ENCODE peak calls at places on chromosomes 7 and 10, in four cellular contexts. One of them, this sample, is unnamed.

GRCh38 chr10:114767101-114767588 is 54.4 kb upstream of the FHIP2A start:
- DNase-seq in HepG2: no peak
- DNase-seq in GM12878: no peak
- DNase-seq in K562: no peak
- DNase-seq in this sample: peak; percentile 74

GRCh38 chr7:151669762-151670161 is 150.1 kb upstream of the RHEB start:
- DNase-seq in GM12878: no peak
- DNase-seq in K562: no peak
- DNase-seq in HepG2: no peak
- DNase-seq in this sample: no peak

GRCh38 chr7:29337628-29338116 is 143.1 kb downstream of the CHN2 start:
- DNase-seq in GM12878: no peak
- DNase-seq in K562: no peak
- DNase-seq in HepG2: no peak
- DNase-seq in this sample: no peak

GRCh38 chr7:114922652-114923402 is 933 bp downstream of the MDFIC start:
- DNase-seq in K562: no peak
- DNase-seq in HepG2: no peak
- DNase-seq in GM12878: no peak
- DNase-seq in this sample: peak; percentile 77

GRCh38 chr7:42527004-42527403 is 290.0 kb upstream of the GLI3 start:
- DNase-seq in K562: no peak
- DNase-seq in GM12878: no peak
- DNase-seq in HepG2: no peak
- DNase-seq in this sample: no peak

GRCh38 chr10:93357680-93358079 is 124.5 kb downstream of the MYOF start:
- DNase-seq in GM12878: no peak
- DNase-seq in K562: peak; percentile 26
- DNase-seq in HepG2: peak; percentile 43
- DNase-seq in this sample: peak; percentile 32

GRCh38 chr7:78787854-78788253 is 665.6 kb downstream of the MAGI2 start:
- DNase-seq in K562: no peak
- DNase-seq in GM12878: no peak
- DNase-seq in HepG2: no peak
- DNase-seq in this sample: no peak

GRCh38 chr10:120691623-120692022 is 159.5 kb upstream of the WDR11 start:
- DNase-seq in K562: no peak
- DNase-seq in HepG2: no peak
- DNase-seq in GM12878: no peak
- DNase-seq in this sample: no peak

GRCh38 chr7:106813705-106814305 is 51.3 kb upstream of the PIK3CG start:
- DNase-seq in GM12878: no peak
- DNase-seq in HepG2: no peak
- DNase-seq in K562: no peak
- DNase-seq in this sample: peak; percentile 50

GRCh38 chr7:143126146-143126545 is 5.7 kb upstream of the PIP start:
- DNase-seq in HepG2: no peak
- DNase-seq in K562: no peak
- DNase-seq in GM12878: no peak
- DNase-seq in this sample: no peak

GRCh38 chr10:113528876-113529275 is 24.0 kb upstream of the HABP2 start:
- DNase-seq in GM12878: no peak
- DNase-seq in K562: no peak
- DNase-seq in HepG2: no peak
- DNase-seq in this sample: no peak

GRCh38 chr7:81484266-81484665 is 285.6 kb downstream of the HGF start:
- DNase-seq in HepG2: peak; percentile 4
- DNase-seq in K562: no peak
- DNase-seq in GM12878: no peak
- DNase-seq in this sample: peak; percentile 86

GRCh38 chr10:26389533-26389932 is 48.6 kb upstream of the APBB1IP start:
- DNase-seq in GM12878: no peak
- DNase-seq in HepG2: no peak
- DNase-seq in K562: no peak
- DNase-seq in this sample: no peak

GRCh38 chr10:89515031-89515841 is 20.2 kb downstream of the SLC16A12 start:
- DNase-seq in HepG2: no peak
- DNase-seq in K562: no peak
- DNase-seq in GM12878: no peak
- DNase-seq in this sample: peak; percentile 100

GRCh38 chr10:77887631-77888355 is 38.8 kb downstream of the DLG5 start:
- DNase-seq in K562: no peak
- DNase-seq in HepG2: peak; percentile 89
- DNase-seq in GM12878: no peak
- DNase-seq in this sample: no peak

GRCh38 chr7:122219253-122219865 is 75.3 kb upstream of the AASS start:
- DNase-seq in HepG2: peak; percentile 13
- DNase-seq in GM12878: no peak
- DNase-seq in K562: no peak
- DNase-seq in this sample: peak; percentile 26

GRCh38 chr10:74863508-74863907 is 37.1 kb downstream of the KAT6B start:
- DNase-seq in HepG2: no peak
- DNase-seq in GM12878: no peak
- DNase-seq in K562: no peak
- DNase-seq in this sample: no peak

GRCh38 chr7:157712666-157713235 is 375.9 kb downstream of the DNAJB6 start:
- DNase-seq in K562: no peak
- DNase-seq in GM12878: no peak
- DNase-seq in HepG2: no peak
- DNase-seq in this sample: no peak

GRCh38 chr10:11851910-11852309 is 28.8 kb downstream of the PROSER2 start:
- DNase-seq in K562: no peak
- DNase-seq in GM12878: no peak
- DNase-seq in HepG2: no peak
- DNase-seq in this sample: no peak

GRCh38 chr7:123748171-123748733 is 551 bp downstream of the WASL start:
- DNase-seq in K562: peak; percentile 79
- DNase-seq in GM12878: no peak
- DNase-seq in HepG2: no peak
- DNase-seq in this sample: peak; percentile 28

GRCh38 chr7:146235210-146235609 is 118.6 kb downstream of the CNTNAP2 start:
- DNase-seq in GM12878: no peak
- DNase-seq in K562: no peak
- DNase-seq in HepG2: no peak
- DNase-seq in this sample: no peak

GRCh38 chr7:155733582-155734444 is 78.5 kb downstream of the SHH start:
- DNase-seq in GM12878: no peak
- DNase-seq in K562: no peak
- DNase-seq in HepG2: no peak
- DNase-seq in this sample: no peak

GRCh38 chr10:62804384-62805138 is at the start of gene ADO:
- DNase-seq in K562: peak; percentile 93
- DNase-seq in HepG2: peak; percentile 73
- DNase-seq in GM12878: peak; percentile 59
- DNase-seq in this sample: peak; percentile 79

GRCh38 chr7:129368389-129368986 is 65.7 kb upstream of the STRIP2 start:
- DNase-seq in GM12878: peak; percentile 55
- DNase-seq in K562: no peak
- DNase-seq in HepG2: no peak
- DNase-seq in this sample: no peak

GRCh38 chr7:148652773-148653172 is 45.9 kb upstream of the CUL1 start:
- DNase-seq in GM12878: no peak
- DNase-seq in K562: no peak
- DNase-seq in HepG2: no peak
- DNase-seq in this sample: no peak

GRCh38 chr10:119296703-119297102 is 89.3 kb downstream of the GRK5 start:
- DNase-seq in HepG2: no peak
- DNase-seq in GM12878: no peak
- DNase-seq in K562: no peak
- DNase-seq in this sample: peak; percentile 54

GRCh38 chr7:1466524-1467271 is 7.4 kb upstream of the MICALL2 start:
- DNase-seq in GM12878: no peak
- DNase-seq in HepG2: peak; percentile 93
- DNase-seq in K562: peak; percentile 63
- DNase-seq in this sample: peak; percentile 41

GRCh38 chr7:149598721-149599308 is 101.2 kb upstream of the ZNF746 start:
- DNase-seq in GM12878: no peak
- DNase-seq in HepG2: peak; percentile 7
- DNase-seq in K562: peak; percentile 44
- DNase-seq in this sample: peak; percentile 38

GRCh38 chr7:2956526-2957368 is 86.9 kb downstream of the CARD11 start:
- DNase-seq in K562: peak; percentile 56
- DNase-seq in HepG2: no peak
- DNase-seq in GM12878: no peak
- DNase-seq in this sample: peak; percentile 67

GRCh38 chr7:116952640-116953371 is 495 bp upstream of the ST7 start:
- DNase-seq in K562: no peak
- DNase-seq in GM12878: no peak
- DNase-seq in HepG2: peak; percentile 62
- DNase-seq in this sample: peak; percentile 33

GRCh38 chr10:76647276-76647675 is 990.3 kb downstream of the KCNMA1 start:
- DNase-seq in K562: no peak
- DNase-seq in GM12878: no peak
- DNase-seq in HepG2: no peak
- DNase-seq in this sample: no peak

DNA sequence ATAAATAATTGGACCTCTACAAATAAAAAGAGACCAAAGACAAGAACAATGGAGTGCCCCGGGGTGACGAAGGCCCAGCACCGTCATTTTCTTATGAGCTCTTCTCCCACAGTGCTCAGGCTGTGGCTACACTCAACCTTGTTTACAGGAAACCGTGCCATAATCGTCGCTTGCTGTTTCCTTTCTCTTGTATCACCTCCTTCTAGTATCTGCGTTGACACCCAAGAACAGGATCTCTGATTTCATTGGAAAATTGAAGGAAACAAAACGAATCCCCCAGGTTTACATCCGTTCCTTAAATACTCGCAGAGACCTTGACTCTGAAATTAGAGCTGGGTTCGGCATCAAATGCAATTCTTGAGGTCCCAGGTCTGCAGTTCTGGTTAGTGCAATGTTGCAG is 1.7 kb upstream of the IGFBP3 start:
- DNase-seq in HepG2: no peak
- DNase-seq in K562: no peak
- DNase-seq in GM12878: no peak
- DNase-seq in this sample: no peak
- TF ChIP-seq CEBPB in HepG2: no peak
- TF ChIP-seq CEBPB in K562: no peak
- TF ChIP-seq CEBPB in GM12878: no peak
- TF ChIP-seq CEBPB in this sample: no peak

GRCh38 chr10:47378606-47379444 is 5.3 kb downstream of the ZNF488 start:
- DNase-seq in HepG2: no peak
- DNase-seq in GM12878: no peak
- DNase-seq in K562: no peak
- DNase-seq in this sample: no peak
- TF ChIP-seq MXI1 in HepG2: no peak
- TF ChIP-seq MXI1 in GM12878: no peak
- TF ChIP-seq MXI1 in K562: no peak
- TF ChIP-seq MXI1 in this sample: no peak

GRCh38 chr10:102713483-102713813 is 749 bp downstream of the ARL3 start:
- DNase-seq in K562: no peak
- DNase-seq in GM12878: no peak
- DNase-seq in HepG2: no peak
- DNase-seq in this sample: peak; percentile 19
- TF ChIP-seq CEBPB in K562: no peak
- TF ChIP-seq CEBPB in GM12878: no peak
- TF ChIP-seq CEBPB in HepG2: no peak
- TF ChIP-seq CEBPB in this sample: no peak

DNA sequence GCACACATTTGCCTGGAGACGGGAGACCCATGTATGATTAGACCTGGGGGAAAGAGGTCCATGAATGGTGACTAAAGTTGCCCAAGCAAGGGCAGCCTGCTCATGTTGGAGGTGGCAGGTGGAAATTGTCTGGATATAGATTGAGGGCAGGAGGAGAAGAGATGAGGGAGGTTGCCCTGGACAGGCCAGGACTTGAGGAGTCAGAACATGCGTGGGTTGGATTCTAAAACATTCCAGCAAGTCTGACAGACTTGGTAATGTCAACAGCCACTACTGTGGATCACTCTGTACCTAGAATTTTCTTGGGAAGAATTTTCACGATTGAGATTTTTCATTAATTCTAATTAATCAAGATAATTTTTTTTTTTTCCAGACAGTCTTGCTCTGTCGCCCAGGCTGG is 19.1 kb upstream of the SVOPL start:
- DNase-seq in HepG2: no peak
- DNase-seq in GM12878: no peak
- DNase-seq in K562: no peak
- DNase-seq in this sample: no peak
- TF ChIP-seq MXI1 in HepG2: no peak
- TF ChIP-seq MXI1 in GM12878: no peak
- TF ChIP-seq MXI1 in K562: no peak
- TF ChIP-seq MXI1 in this sample: no peak

GRCh38 chr7:135673360-135673706 is 11.0 kb downstream of the STMP1 start:
- DNase-seq in HepG2: no peak
- DNase-seq in K562: no peak
- DNase-seq in GM12878: no peak
- DNase-seq in this sample: peak; percentile 84
- TF ChIP-seq CEBPB in HepG2: no peak
- TF ChIP-seq CEBPB in K562: no peak
- TF ChIP-seq CEBPB in GM12878: no peak
- TF ChIP-seq CEBPB in this sample: no peak

This sample was measured in IMR-90.